ENCODE peak calls at places on chromosomes 1 and 21, in ten cellular contexts. One of them, this sample, is unnamed.

GRCh38 chr1:89794406-89794805 is 26.4 kb upstream of the LRRC8D start:
- DNase-seq in uterus: no peak
- DNase-seq in HCT116: no peak
- DNase-seq in tibial nerve: no peak
- DNase-seq in HepG2: no peak
- DNase-seq in stomach: no peak
- DNase-seq in transverse colon: no peak
- DNase-seq in spleen: no peak
- DNase-seq in GM12878: no peak
- DNase-seq in K562: no peak
- DNase-seq in this sample: no peak

GRCh38 chr1:49102752-49103151 is 326.1 kb upstream of the BEND5 start:
- DNase-seq in uterus: no peak
- DNase-seq in HCT116: no peak
- DNase-seq in tibial nerve: no peak
- DNase-seq in HepG2: no peak
- DNase-seq in stomach: no peak
- DNase-seq in transverse colon: no peak
- DNase-seq in spleen: no peak
- DNase-seq in GM12878: no peak
- DNase-seq in K562: no peak
- DNase-seq in this sample: no peak

GRCh38 chr1:167927075-167927754 is 9.3 kb upstream of the DCAF6 start:
- DNase-seq in uterus: no peak
- DNase-seq in HCT116: no peak
- DNase-seq in tibial nerve: no peak
- DNase-seq in HepG2: no peak
- DNase-seq in stomach: no peak
- DNase-seq in transverse colon: no peak
- DNase-seq in spleen: no peak
- DNase-seq in GM12878: no peak
- DNase-seq in K562: no peak
- DNase-seq in this sample: no peak

GRCh38 chr1:14345925-14346550 is 252.4 kb upstream of the KAZN start:
- DNase-seq in uterus: no peak
- DNase-seq in HCT116: peak
- DNase-seq in tibial nerve: no peak
- DNase-seq in HepG2: no peak
- DNase-seq in stomach: no peak
- DNase-seq in transverse colon: no peak
- DNase-seq in spleen: no peak
- DNase-seq in GM12878: no peak
- DNase-seq in K562: peak
- DNase-seq in this sample: no peak

GRCh38 chr21:45930792-45931191 is 50.8 kb upstream of the COL6A1 start:
- DNase-seq in uterus: no peak
- DNase-seq in HCT116: no peak
- DNase-seq in tibial nerve: no peak
- DNase-seq in HepG2: no peak
- DNase-seq in stomach: no peak
- DNase-seq in transverse colon: no peak
- DNase-seq in spleen: no peak
- DNase-seq in GM12878: no peak
- DNase-seq in K562: no peak
- DNase-seq in this sample: no peak

GRCh38 chr1:17359031-17359430 is 13.0 kb upstream of the PADI6 start:
- DNase-seq in uterus: no peak
- DNase-seq in HCT116: no peak
- DNase-seq in tibial nerve: no peak
- DNase-seq in HepG2: no peak
- DNase-seq in stomach: no peak
- DNase-seq in transverse colon: no peak
- DNase-seq in spleen: no peak
- DNase-seq in GM12878: no peak
- DNase-seq in K562: peak
- DNase-seq in this sample: no peak

GRCh38 chr21:15823486-15824150 is 93.8 kb downstream of the USP25 start:
- DNase-seq in uterus: no peak
- DNase-seq in HCT116: no peak
- DNase-seq in tibial nerve: no peak
- DNase-seq in HepG2: no peak
- DNase-seq in stomach: no peak
- DNase-seq in transverse colon: no peak
- DNase-seq in spleen: no peak
- DNase-seq in GM12878: no peak
- DNase-seq in K562: no peak
- DNase-seq in this sample: no peak

GRCh38 chr1:235226933-235227332 is 65.9 kb upstream of the RBM34 start:
- DNase-seq in uterus: no peak
- DNase-seq in HCT116: no peak
- DNase-seq in tibial nerve: no peak
- DNase-seq in HepG2: no peak
- DNase-seq in stomach: no peak
- DNase-seq in transverse colon: no peak
- DNase-seq in spleen: no peak
- DNase-seq in GM12878: no peak
- DNase-seq in K562: no peak
- DNase-seq in this sample: no peak

GRCh38 chr1:107941123-107941522 is 23.9 kb downstream of the VAV3 start:
- DNase-seq in uterus: no peak
- DNase-seq in HCT116: no peak
- DNase-seq in tibial nerve: peak
- DNase-seq in HepG2: no peak
- DNase-seq in stomach: peak
- DNase-seq in transverse colon: no peak
- DNase-seq in spleen: no peak
- DNase-seq in GM12878: no peak
- DNase-seq in K562: no peak
- DNase-seq in this sample: no peak

GRCh38 chr1:53959664-53960250 is 13.6 kb downstream of the LRRC42 start:
- DNase-seq in uterus: no peak
- DNase-seq in HCT116: no peak
- DNase-seq in tibial nerve: peak
- DNase-seq in HepG2: peak
- DNase-seq in stomach: no peak
- DNase-seq in transverse colon: no peak
- DNase-seq in spleen: no peak
- DNase-seq in GM12878: no peak
- DNase-seq in K562: peak
- DNase-seq in this sample: no peak

GRCh38 chr21:42833439-42833815 is 45.9 kb downstream of the WDR4 start:
- DNase-seq in uterus: no peak
- DNase-seq in HCT116: peak
- DNase-seq in tibial nerve: no peak
- DNase-seq in HepG2: peak
- DNase-seq in stomach: peak
- DNase-seq in transverse colon: peak
- DNase-seq in spleen: peak
- DNase-seq in GM12878: peak
- DNase-seq in K562: peak
- DNase-seq in this sample: peak

GRCh38 chr21:42835211-42835610 is 44.1 kb downstream of the WDR4 start:
- DNase-seq in uterus: no peak
- DNase-seq in HCT116: no peak
- DNase-seq in tibial nerve: no peak
- DNase-seq in HepG2: no peak
- DNase-seq in stomach: peak
- DNase-seq in transverse colon: no peak
- DNase-seq in spleen: peak
- DNase-seq in GM12878: no peak
- DNase-seq in K562: peak
- DNase-seq in this sample: no peak

GRCh38 chr21:42835611-42836401 is 43.5 kb downstream of the WDR4 start:
- DNase-seq in uterus: no peak
- DNase-seq in HCT116: no peak
- DNase-seq in tibial nerve: no peak
- DNase-seq in HepG2: no peak
- DNase-seq in stomach: peak
- DNase-seq in transverse colon: no peak
- DNase-seq in spleen: peak
- DNase-seq in GM12878: no peak
- DNase-seq in K562: no peak
- DNase-seq in this sample: no peak

GRCh38 chr21:42833859-42834729 is 45.2 kb downstream of the WDR4 start:
- DNase-seq in uterus: no peak
- DNase-seq in HCT116: no peak
- DNase-seq in tibial nerve: no peak
- DNase-seq in HepG2: no peak
- DNase-seq in stomach: peak
- DNase-seq in transverse colon: no peak
- DNase-seq in spleen: peak
- DNase-seq in GM12878: no peak
- DNase-seq in K562: peak
- DNase-seq in this sample: no peak

GRCh38 chr21:42834730-42835191 is 44.6 kb downstream of the WDR4 start:
- DNase-seq in uterus: no peak
- DNase-seq in HCT116: no peak
- DNase-seq in tibial nerve: no peak
- DNase-seq in HepG2: no peak
- DNase-seq in stomach: peak
- DNase-seq in transverse colon: no peak
- DNase-seq in spleen: peak
- DNase-seq in GM12878: no peak
- DNase-seq in K562: peak
- DNase-seq in this sample: no peak
- TF ChIP-seq POLR2A in uterus: no peak
- TF ChIP-seq POLR2A in HCT116: no peak
- TF ChIP-seq POLR2A in tibial nerve: no peak
- TF ChIP-seq POLR2A in HepG2: peak
- TF ChIP-seq POLR2A in stomach: no peak
- TF ChIP-seq POLR2A in transverse colon: no peak
- TF ChIP-seq POLR2A in spleen: no peak
- TF ChIP-seq POLR2A in GM12878: peak
- TF ChIP-seq POLR2A in K562: peak
- TF ChIP-seq POLR2A in this sample: no peak

DNA sequence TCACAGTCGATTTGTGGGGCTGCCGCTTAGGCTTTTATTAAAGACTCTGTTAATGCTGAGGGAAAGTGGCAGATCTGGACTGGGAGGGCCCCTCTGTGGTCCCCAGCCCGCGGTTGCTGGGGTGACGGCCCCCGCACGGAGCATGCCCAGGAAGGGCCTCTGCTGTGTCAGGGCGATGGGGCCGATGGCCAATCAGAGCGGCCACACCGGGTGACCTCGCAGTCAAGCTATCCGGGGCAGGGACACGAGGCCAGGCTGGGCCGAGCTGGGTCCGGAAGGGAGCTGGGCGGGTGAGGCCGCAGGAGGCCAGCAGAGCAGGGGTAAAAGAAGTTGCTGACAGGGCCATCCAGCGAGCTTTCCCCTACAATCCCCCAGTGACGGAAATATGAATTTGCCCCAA is 145.1 kb downstream of the CASZ1 start:
- DNase-seq in uterus: no peak
- DNase-seq in HCT116: no peak
- DNase-seq in tibial nerve: no peak
- DNase-seq in HepG2: peak
- DNase-seq in stomach: no peak
- DNase-seq in transverse colon: no peak
- DNase-seq in spleen: no peak
- DNase-seq in GM12878: no peak
- DNase-seq in K562: peak
- DNase-seq in this sample: no peak
- H3K27ac ChIP-seq in uterus: no peak
- H3K27ac ChIP-seq in HCT116: no peak
- H3K27ac ChIP-seq in tibial nerve: no peak
- H3K27ac ChIP-seq in HepG2: no peak
- H3K27ac ChIP-seq in stomach: no peak
- H3K27ac ChIP-seq in transverse colon: peak
- H3K27ac ChIP-seq in spleen: peak
- H3K27ac ChIP-seq in GM12878: no peak
- H3K27ac ChIP-seq in K562: no peak
- H3K27ac ChIP-seq in this sample: no peak

DNA sequence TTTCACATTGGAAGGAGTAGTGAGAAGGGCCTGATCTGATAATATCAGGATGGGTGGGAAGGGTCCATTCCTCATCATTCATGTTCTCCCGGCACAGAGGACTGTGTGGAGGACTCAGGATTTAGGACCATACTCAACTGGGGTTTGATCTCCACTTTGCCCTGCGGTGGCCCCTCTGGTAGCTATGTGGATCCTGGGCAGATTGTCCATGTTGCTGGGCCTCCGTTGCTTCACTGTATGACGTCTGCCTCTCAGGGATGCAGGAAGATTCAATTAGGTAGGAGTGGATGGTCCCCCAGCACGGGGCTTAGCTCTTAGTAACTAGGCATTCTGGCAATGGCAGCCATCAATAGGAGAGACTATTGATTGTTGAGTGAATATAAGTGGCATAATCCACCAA is 2.3 kb downstream of the ETS2 start:
- DNase-seq in uterus: no peak
- DNase-seq in HCT116: no peak
- DNase-seq in tibial nerve: no peak
- DNase-seq in HepG2: no peak
- DNase-seq in stomach: no peak
- DNase-seq in transverse colon: peak
- DNase-seq in spleen: no peak
- DNase-seq in GM12878: no peak
- DNase-seq in K562: no peak
- DNase-seq in this sample: no peak
- TF ChIP-seq POLR2A in uterus: no peak
- TF ChIP-seq POLR2A in HCT116: no peak
- TF ChIP-seq POLR2A in tibial nerve: no peak
- TF ChIP-seq POLR2A in HepG2: peak
- TF ChIP-seq POLR2A in stomach: no peak
- TF ChIP-seq POLR2A in transverse colon: peak
- TF ChIP-seq POLR2A in spleen: no peak
- TF ChIP-seq POLR2A in GM12878: no peak
- TF ChIP-seq POLR2A in K562: no peak
- TF ChIP-seq POLR2A in this sample: no peak

DNA sequence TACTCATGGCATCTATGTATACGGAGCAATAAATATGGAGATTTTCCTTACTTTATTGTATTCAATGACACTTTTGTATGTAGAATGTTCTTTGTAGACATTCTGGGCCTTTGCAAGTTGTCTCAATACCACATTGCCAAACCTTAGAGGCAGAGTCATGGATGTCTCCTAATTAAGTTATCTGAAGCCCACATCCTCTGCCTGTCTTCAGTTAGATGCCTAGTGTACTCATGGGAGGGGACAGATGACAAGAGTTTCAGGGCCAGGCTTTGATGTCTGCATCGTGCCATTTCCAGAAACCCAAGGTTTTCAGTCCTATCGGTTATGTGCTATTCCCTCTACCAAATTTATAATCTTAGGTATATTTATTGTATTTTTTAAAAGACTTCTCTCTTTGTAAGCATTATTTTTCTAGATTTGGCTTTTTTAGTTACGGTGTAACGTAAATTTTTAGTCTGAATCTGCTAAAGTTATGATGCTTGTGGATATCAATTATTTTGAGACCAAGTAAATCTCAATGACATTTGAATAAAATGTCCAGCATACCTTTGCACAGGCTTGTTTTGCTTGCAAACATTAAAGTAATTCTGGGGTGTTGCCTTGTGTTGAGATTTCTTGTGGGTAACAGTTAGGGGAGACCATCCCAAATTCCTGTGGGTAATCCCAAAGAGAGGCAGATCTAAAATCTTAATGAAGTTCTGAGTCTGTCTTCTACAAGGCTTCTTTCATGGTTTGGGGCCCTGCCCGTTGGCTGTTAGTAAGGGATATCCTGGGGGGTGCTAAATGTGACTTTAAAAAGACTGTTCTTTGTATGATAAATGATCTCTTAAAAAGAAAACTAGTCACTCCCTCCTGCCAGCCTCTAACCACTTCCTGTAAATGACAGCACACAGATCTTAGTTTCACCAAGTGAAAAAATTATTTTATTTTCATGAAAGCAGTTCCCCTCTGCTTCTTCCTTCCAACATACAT is 8.0 kb upstream of the MACF1 start:
- DNase-seq in uterus: no peak
- DNase-seq in HCT116: no peak
- DNase-seq in tibial nerve: no peak
- DNase-seq in HepG2: no peak
- DNase-seq in stomach: no peak
- DNase-seq in transverse colon: peak
- DNase-seq in spleen: no peak
- DNase-seq in GM12878: no peak
- DNase-seq in K562: peak
- DNase-seq in this sample: no peak
- H3K27ac ChIP-seq in uterus: peak
- H3K27ac ChIP-seq in HCT116: peak
- H3K27ac ChIP-seq in tibial nerve: peak
- H3K27ac ChIP-seq in HepG2: no peak
- H3K27ac ChIP-seq in stomach: peak
- H3K27ac ChIP-seq in transverse colon: peak
- H3K27ac ChIP-seq in spleen: peak
- H3K27ac ChIP-seq in GM12878: peak
- H3K27ac ChIP-seq in K562: peak
- H3K27ac ChIP-seq in this sample: peak

This sample was measured in body of pancreas.